ENCODE peak calls at places on chromosomes 16 and 17, in four cellular contexts. One of them, this sample, is unnamed.

GRCh38 chr17:78715000-78715771 is 66.9 kb downstream of the CYTH1 start:
- DNase-seq in posterior cingulate gyrus: no peak
- DNase-seq in transverse colon: no peak
- DNase-seq in HCEC 1CT: no peak
- DNase-seq in this sample: no peak

GRCh38 chr16:5025171-5025632 is 8.5 kb downstream of the NAGPA start:
- DNase-seq in posterior cingulate gyrus: peak
- DNase-seq in transverse colon: peak
- DNase-seq in HCEC 1CT: no peak
- DNase-seq in this sample: no peak

GRCh38 chr17:2087597-2088211 is 32.8 kb downstream of the HIC1 start:
- DNase-seq in posterior cingulate gyrus: no peak
- DNase-seq in transverse colon: peak
- DNase-seq in HCEC 1CT: no peak
- DNase-seq in this sample: no peak

GRCh38 chr16:19892902-19893301 is 8.3 kb upstream of the GPRC5B start:
- DNase-seq in posterior cingulate gyrus: no peak
- DNase-seq in transverse colon: no peak
- DNase-seq in HCEC 1CT: no peak
- DNase-seq in this sample: no peak

GRCh38 chr16:18800674-18801196 is 614 bp downstream of the ARL6IP1 start:
- DNase-seq in posterior cingulate gyrus: peak
- DNase-seq in transverse colon: peak
- DNase-seq in HCEC 1CT: no peak
- DNase-seq in this sample: no peak

GRCh38 chr17:15262291-15263205 is 2.6 kb downstream of the PMP22 start:
- DNase-seq in posterior cingulate gyrus: peak
- DNase-seq in transverse colon: peak
- DNase-seq in HCEC 1CT: peak
- DNase-seq in this sample: no peak

GRCh38 chr17:7249830-7250229 is 1.7 kb downstream of the CTDNEP1 start:
- DNase-seq in posterior cingulate gyrus: no peak
- DNase-seq in transverse colon: no peak
- DNase-seq in HCEC 1CT: no peak
- DNase-seq in this sample: no peak

GRCh38 chr16:12899529-12900168 is 1.7 kb upstream of the SHISA9 start:
- DNase-seq in posterior cingulate gyrus: no peak
- DNase-seq in transverse colon: no peak
- DNase-seq in HCEC 1CT: no peak
- DNase-seq in this sample: no peak

GRCh38 chr16:12318661-12319463 is 342.3 kb downstream of the SNX29 start:
- DNase-seq in posterior cingulate gyrus: no peak
- DNase-seq in transverse colon: no peak
- DNase-seq in HCEC 1CT: no peak
- DNase-seq in this sample: no peak

GRCh38 chr16:82943371-82943770 is 316.6 kb downstream of the CDH13 start:
- DNase-seq in posterior cingulate gyrus: no peak
- DNase-seq in transverse colon: no peak
- DNase-seq in HCEC 1CT: peak
- DNase-seq in this sample: no peak

GRCh38 chr17:6815775-6816174 is 15.8 kb downstream of the TEKT1 start:
- DNase-seq in posterior cingulate gyrus: no peak
- DNase-seq in transverse colon: no peak
- DNase-seq in HCEC 1CT: no peak
- DNase-seq in this sample: no peak

GRCh38 chr17:49887744-49888360 is 40.0 kb upstream of the TAC4 start:
- DNase-seq in posterior cingulate gyrus: no peak
- DNase-seq in transverse colon: no peak
- DNase-seq in HCEC 1CT: no peak
- DNase-seq in this sample: no peak

GRCh38 chr17:74601944-74602572 is 10.0 kb upstream of the CD300LD start:
- DNase-seq in posterior cingulate gyrus: no peak
- DNase-seq in transverse colon: peak
- DNase-seq in HCEC 1CT: peak
- DNase-seq in this sample: no peak

GRCh38 chr16:508884-509736 is 18.4 kb upstream of the CAPN15 start:
- DNase-seq in posterior cingulate gyrus: no peak
- DNase-seq in transverse colon: peak
- DNase-seq in HCEC 1CT: no peak
- DNase-seq in this sample: no peak

GRCh38 chr17:34582901-34583245 is 3.5 kb downstream of the TMEM132E start:
- DNase-seq in posterior cingulate gyrus: no peak
- DNase-seq in transverse colon: no peak
- DNase-seq in HCEC 1CT: no peak
- DNase-seq in this sample: no peak

GRCh38 chr17:149231-149630 is 11.9 kb downstream of the SCGB1C2 start:
- DNase-seq in posterior cingulate gyrus: peak
- DNase-seq in transverse colon: no peak
- DNase-seq in HCEC 1CT: no peak
- DNase-seq in this sample: peak

GRCh38 chr17:58531661-58532554 is 17.5 kb upstream of the MTMR4 start:
- DNase-seq in posterior cingulate gyrus: peak
- DNase-seq in transverse colon: peak
- DNase-seq in HCEC 1CT: no peak
- DNase-seq in this sample: no peak

GRCh38 chr16:56539667-56540066 is 19.8 kb upstream of the BBS2 start:
- DNase-seq in posterior cingulate gyrus: no peak
- DNase-seq in transverse colon: no peak
- DNase-seq in HCEC 1CT: no peak
- DNase-seq in this sample: no peak

GRCh38 chr17:43694081-43694870 is 32.6 kb upstream of the MEOX1 start:
- DNase-seq in posterior cingulate gyrus: peak
- DNase-seq in transverse colon: peak
- DNase-seq in HCEC 1CT: peak
- DNase-seq in this sample: peak

GRCh38 chr16:88920618-88921602 is 54.5 kb upstream of the PABPN1L start:
- DNase-seq in posterior cingulate gyrus: no peak
- DNase-seq in transverse colon: peak
- DNase-seq in HCEC 1CT: no peak
- DNase-seq in this sample: no peak

GRCh38 chr16:63652091-63652490 is 1469.8 kb downstream of the CDH11 start:
- DNase-seq in posterior cingulate gyrus: no peak
- DNase-seq in transverse colon: no peak
- DNase-seq in HCEC 1CT: no peak
- DNase-seq in this sample: no peak

GRCh38 chr17:50258647-50259483 is 15.4 kb upstream of the TMEM92 start:
- DNase-seq in posterior cingulate gyrus: no peak
- DNase-seq in transverse colon: no peak
- DNase-seq in HCEC 1CT: no peak
- DNase-seq in this sample: no peak

GRCh38 chr16:88083582-88083981 is 132.3 kb downstream of the BANP start:
- DNase-seq in posterior cingulate gyrus: no peak
- DNase-seq in transverse colon: no peak
- DNase-seq in HCEC 1CT: no peak
- DNase-seq in this sample: no peak

This sample was measured in type B pancreatic cell.